ENCODE peak calls at places on chromosome 12, in seven cellular contexts. J is activated CD8-positive, alpha-beta T cell treated with anti-CD3 and anti-CD28 coated beads, Interleukin-2, amount 10 ng/mL, durations not matched to agents 7 days and 5 days; Q is COR-L47; S is activated CD4-positive, alpha-beta memory T cell treated with anti-CD3 and anti-CD28 coated beads for 36 hours; B is NCI-H2081; P is stimulated activated CD4-positive, alpha-beta T cell treated with anti-CD3 and anti-CD28 coated beads, Interleukin-1b, Interleukin-23, amount 100 ng/mL, for 1 hour; O is T-helper 2 cell. U is an unnamed sample.

GRCh38 chr12:40622246-40622838 is 69.9 kb upstream of the CNTN1 start:
- DNase-seq in P (no peak), S (peak), B (peak), J (peak), O (peak), Q (peak), U (no peak)

GRCh38 chr12:65522956-65523857 is 244.7 kb downstream of the MSRB3 start:
- DNase-seq in B (no peak), J (no peak), P (no peak), S (no peak), Q (no peak), O (no peak), U (no peak)

GRCh38 chr12:27333311-27334009 is 824 bp downstream of the BMAL2 start:
- DNase-seq in O (peak), B (peak), J (peak), P (no peak), S (peak), Q (peak), U (no peak)

GRCh38 chr12:71477609-71478008 is 38.0 kb downstream of the LGR5 start:
- DNase-seq in S (no peak), J (no peak), Q (no peak), P (no peak), B (peak), O (no peak), U (no peak)

GRCh38 chr12:34288963-34289345 is 266.7 kb downstream of the ALG10 start:
- DNase-seq in J (no peak), P (no peak), S (no peak), Q (no peak), B (no peak), O (no peak), U (no peak)

GRCh38 chr12:21925296-21925913 is 15.8 kb downstream of the ABCC9 start:
- DNase-seq in P (no peak), O (no peak), B (no peak), Q (no peak), S (no peak), J (no peak), U (no peak)

GRCh38 chr12:4910502-4911315 is 1.0 kb downstream of the KCNA1 start:
- DNase-seq in J (no peak), O (no peak), Q (no peak), P (no peak), B (peak), S (peak), U (no peak)

GRCh38 chr12:81296556-81297305 is 218.9 kb downstream of the ACSS3 start:
- DNase-seq in S (no peak), P (no peak), O (no peak), Q (no peak), J (no peak), B (no peak), U (no peak)

GRCh38 chr12:59119676-59120075 is 199.4 kb upstream of the LRIG3 start:
- DNase-seq in O (no peak), Q (no peak), B (no peak), S (no peak), J (no peak), P (no peak), U (no peak)

GRCh38 chr12:14854586-14855163 is 11.3 kb upstream of the ART4 start:
- DNase-seq in P (no peak), B (no peak), O (no peak), J (no peak), S (no peak), Q (no peak), U (no peak)

GRCh38 chr12:120262852-120263724 is 2.4 kb downstream of the PXN start:
- DNase-seq in S (no peak), B (no peak), O (no peak), P (no peak), J (no peak), Q (no peak), U (no peak)

GRCh38 chr12:3446235-3446634 is 44.8 kb upstream of the PRMT8 start:
- DNase-seq in P (no peak), O (no peak), J (no peak), B (peak), S (no peak), Q (peak), U (no peak)

GRCh38 chr12:31474751-31475150 is 116.2 kb downstream of the DENND5B start:
- DNase-seq in J (no peak), P (no peak), Q (no peak), B (peak), S (no peak), O (no peak), U (no peak)

GRCh38 chr12:95789126-95790024 is 1.2 kb downstream of the NTN4 start:
- DNase-seq in P (no peak), Q (peak), O (no peak), B (peak), J (no peak), S (peak), U (no peak)

GRCh38 chr12:131897276-131897675 is 2.9 kb downstream of the ULK1 start:
- DNase-seq in S (no peak), J (no peak), P (no peak), Q (no peak), B (no peak), O (no peak), U (no peak)

GRCh38 chr12:94872671-94873367 is 130.7 kb downstream of the NDUFA12 start:
- DNase-seq in O (no peak), J (no peak), Q (peak), B (peak), P (no peak), S (no peak), U (no peak)

GRCh38 chr12:3885179-3886094 is 12.2 kb upstream of the PARP11 start:
- DNase-seq in J (peak), B (peak), S (peak), Q (no peak), O (peak), P (no peak), U (no peak)

GRCh38 chr12:77299910-77300772 is 234.8 kb upstream of the E2F7 start:
- DNase-seq in Q (no peak), P (no peak), S (no peak), J (no peak), B (no peak), O (no peak), U (no peak)

GRCh38 chr12:14948672-14949071 is 10.3 kb upstream of the ERP27 start:
- DNase-seq in B (peak), O (peak), J (peak), Q (no peak), S (peak), P (peak), U (peak)

GRCh38 chr12:66832997-66833396 is 154.1 kb upstream of the GRIP1 start:
- DNase-seq in Q (no peak), J (no peak), S (no peak), B (no peak), O (no peak), P (no peak), U (no peak)

GRCh38 chr12:113766880-113767878 is 198.9 kb downstream of the RBM19 start:
- DNase-seq in P (no peak), O (no peak), B (no peak), J (no peak), Q (no peak), S (no peak), U (no peak)

GRCh38 chr12:59087077-59087673 is 166.9 kb upstream of the LRIG3 start:
- DNase-seq in J (no peak), P (no peak), O (no peak), S (no peak), Q (no peak), B (no peak), U (no peak)

GRCh38 chr12:92096346-92097136 is 49.1 kb downstream of the BTG1 start:
- DNase-seq in B (no peak), O (peak), Q (no peak), P (no peak), S (peak), J (no peak), U (no peak)

GRCh38 chr12:29566441-29566840 is 69.0 kb upstream of the OVCH1 start:
- DNase-seq in S (no peak), J (no peak), P (no peak), B (no peak), O (no peak), Q (no peak), U (no peak)

GRCh38 chr12:30531731-30532678 is 163.7 kb downstream of the IPO8 start:
- DNase-seq in J (no peak), P (no peak), B (no peak), Q (no peak), S (no peak), O (no peak), U (no peak)

GRCh38 chr12:47744005-47744651 is 14.6 kb downstream of the RAPGEF3 start:
- DNase-seq in Q (peak), S (peak), J (peak), O (peak), B (peak), P (peak), U (no peak)

GRCh38 chr12:107906719-107907118 is 132.2 kb downstream of the ASCL4 start:
- DNase-seq in J (no peak), Q (no peak), P (no peak), S (no peak), O (no peak), B (no peak), U (no peak)